ENCODE peak calls at places on chromosomes 13 and 19, in four cellular contexts. N, V, Z and X are unnamed samples.

GRCh38 chr19:55659822-55660221 is 5.0 kb downstream of the U2AF2 start:
- DNase-seq in V (no peak), Z (no peak), N (no peak), X (no peak)

GRCh38 chr19:51339687-51340656 is 2.0 kb downstream of the VSIG10L start:
- DNase-seq in Z (peak), N (peak), V (peak), X (peak)

GRCh38 chr19:13920524-13920923 is 14.5 kb downstream of the CC2D1A start:
- DNase-seq in Z (no peak), V (no peak), N (no peak), X (no peak)

GRCh38 chr13:79631260-79631659 is 150.3 kb downstream of the NDFIP2 start:
- DNase-seq in Z (no peak), V (no peak), N (no peak), X (no peak)

GRCh38 chr19:52198678-52199077 is 8.8 kb downstream of the PPP2R1A start:
- DNase-seq in N (no peak), Z (no peak), V (no peak), X (no peak)

GRCh38 chr19:29526730-29527499 is 1.1 kb downstream of the VSTM2B start:
- DNase-seq in Z (no peak), N (peak), V (peak), X (no peak)

GRCh38 chr13:46345400-46345799 is 41.7 kb downstream of the RUBCNL start:
- DNase-seq in V (no peak), N (no peak), Z (no peak), X (no peak)

GRCh38 chr19:2261438-2262172 is 5.4 kb upstream of the JSRP1 start:
- DNase-seq in Z (no peak), N (peak), V (peak), X (no peak)

GRCh38 chr19:47518139-47518538 is 3.3 kb upstream of the NAPA start:
- DNase-seq in N (no peak), Z (no peak), V (no peak), X (peak)

GRCh38 chr13:43146400-43146799 is 123.0 kb downstream of the DNAJC15 start:
- DNase-seq in Z (no peak), V (no peak), N (no peak), X (no peak)

GRCh38 chr19:2509096-2509495 is 33.2 kb downstream of the GADD45B start:
- DNase-seq in V (no peak), N (no peak), Z (no peak), X (no peak)

GRCh38 chr19:50896591-50897190 is 14.5 kb downstream of the KLK4 start:
- DNase-seq in V (no peak), N (peak), Z (peak), X (peak)

GRCh38 chr19:38057954-38058690 is 151.1 kb downstream of the SIPA1L3 start:
- DNase-seq in Z (peak), N (no peak), V (no peak), X (no peak)

GRCh38 chr13:78022164-78022877 is 103.7 kb upstream of the EDNRB start:
- DNase-seq in N (no peak), V (no peak), Z (no peak), X (peak)

GRCh38 chr19:45645631-45646344 is 6.6 kb upstream of the EML2 start:
- DNase-seq in Z (peak), V (peak), N (peak), X (peak)

GRCh38 chr13:53411443-53411842 is 382.8 kb downstream of the OLFM4 start:
- DNase-seq in N (no peak), V (no peak), Z (no peak), X (no peak)

GRCh38 chr13:43232144-43232840 is 208.9 kb downstream of the DNAJC15 start:
- DNase-seq in Z (no peak), N (no peak), V (no peak), X (no peak)

DNA sequence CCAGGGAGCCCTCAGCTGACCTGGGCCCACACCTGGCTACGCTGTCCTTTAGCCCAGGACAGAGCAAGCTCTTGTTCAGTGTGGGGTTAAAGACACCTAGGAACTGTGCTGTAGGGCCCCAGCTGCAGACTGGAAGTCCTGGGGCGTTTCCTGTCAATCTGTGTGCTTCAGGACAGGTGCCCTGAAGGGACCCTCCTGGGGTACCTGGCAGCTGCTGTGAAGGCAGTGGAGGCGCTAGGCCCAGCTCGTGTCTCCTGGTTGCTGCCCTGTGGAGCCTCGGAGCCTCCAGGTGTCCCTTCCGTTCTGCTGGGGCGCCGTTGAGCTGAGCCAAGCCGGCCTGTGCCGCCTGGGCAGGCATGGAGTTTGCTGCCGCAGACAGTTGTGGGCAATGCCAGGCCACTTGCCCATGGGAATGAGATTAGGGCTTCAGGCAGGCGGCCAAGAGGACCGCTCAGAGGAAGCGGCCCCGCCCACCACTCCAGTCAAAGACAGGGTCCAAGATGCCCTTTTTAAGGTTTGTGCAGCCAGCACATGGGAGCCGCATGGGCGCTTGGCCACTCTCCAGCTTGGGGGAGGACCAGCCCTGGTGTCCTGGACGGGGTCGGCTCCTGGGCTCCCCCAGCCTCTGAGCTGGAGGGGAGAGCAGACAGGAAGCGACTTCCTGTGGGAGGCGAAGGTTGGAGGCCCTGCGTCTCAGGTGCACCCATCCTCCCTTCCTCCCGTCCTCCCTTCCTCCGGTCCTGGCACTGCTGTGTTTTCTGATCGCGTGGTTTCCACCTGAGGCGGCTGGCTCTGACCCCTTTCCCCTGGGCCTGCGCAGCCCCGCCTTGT is 4.0 kb downstream of the PTBP1 start:
- DNase-seq in N (no peak), Z (no peak), V (no peak), X (no peak)
- TF ChIP-seq CBFB in N (no peak), Z (no peak), V (no peak), X (no peak)

DNA sequence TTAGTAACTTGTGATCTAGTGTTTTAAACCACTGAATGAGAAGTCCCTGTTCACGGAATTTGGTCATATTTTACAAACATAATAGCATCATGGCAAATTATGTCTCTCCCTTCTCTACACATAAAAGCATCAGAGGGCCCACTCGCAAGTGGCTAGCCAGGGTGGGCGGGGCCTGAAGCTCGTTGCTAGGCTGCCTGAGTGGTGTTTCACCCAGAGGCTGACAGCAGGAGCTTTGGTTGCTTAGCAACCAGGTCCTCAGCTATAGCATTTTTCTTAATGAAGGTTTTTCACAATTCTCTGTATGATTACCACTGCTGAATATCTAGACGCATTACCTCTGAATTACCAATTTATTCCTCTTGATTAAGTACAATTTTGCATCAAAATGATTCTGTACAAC is 126.5 kb downstream of the NALCN start:
- DNase-seq in V (peak), N (no peak), Z (no peak), X (no peak)
- TF ChIP-seq CBFB in V (no peak), N (no peak), Z (no peak), X (no peak)

GRCh38 chr13:113305208-113305607 is 8.2 kb downstream of the LAMP1 start:
- DNase-seq in V (no peak), N (no peak), Z (no peak), X (no peak)
- TF ChIP-seq CBFB in V (no peak), N (no peak), Z (no peak), X (no peak)

GRCh38 chr19:41649827-41650226 is 23.0 kb upstream of the CEACAM4 start:
- DNase-seq in N (no peak), V (no peak), Z (no peak), X (no peak)

GRCh38 chr19:41641879-41642485 is 15.1 kb upstream of the CEACAM4 start:
- DNase-seq in Z (peak), V (peak), N (peak), X (peak)

GRCh38 chr19:41646589-41647204 is 19.8 kb upstream of the CEACAM4 start:
- DNase-seq in Z (no peak), V (peak), N (peak), X (no peak)
- TF ChIP-seq CBFB in Z (no peak), V (no peak), N (no peak), X (no peak)

DNA sequence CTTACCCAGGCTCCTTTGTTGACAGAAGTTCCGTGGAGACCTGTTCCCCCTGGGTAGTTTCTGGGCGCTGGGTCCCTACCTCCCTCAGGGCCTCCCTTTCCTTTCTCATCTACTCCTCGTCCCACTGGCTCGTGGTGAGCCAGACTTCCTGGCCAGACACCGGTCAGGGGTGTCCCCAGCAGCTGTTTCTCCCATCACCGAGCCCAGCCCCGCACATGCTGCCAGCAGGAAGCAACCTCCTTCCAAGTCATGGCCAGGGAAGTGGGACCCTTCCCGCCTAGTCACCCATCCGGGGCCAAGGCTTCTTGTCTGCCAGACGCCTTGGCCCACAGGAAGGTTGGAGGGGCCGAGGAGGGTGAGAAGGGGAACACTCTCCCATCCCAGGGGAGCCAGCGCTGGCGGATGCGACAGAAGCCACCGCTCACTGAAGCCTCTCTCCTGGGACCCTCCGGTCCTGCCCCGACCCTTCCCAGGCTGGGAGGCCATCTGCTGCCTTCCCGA is 5.7 kb downstream of the PAK4 start:
- DNase-seq in Z (no peak), V (no peak), N (no peak), X (no peak)
- TF ChIP-seq CBFB in Z (no peak), V (no peak), N (no peak), X (no peak)

DNA sequence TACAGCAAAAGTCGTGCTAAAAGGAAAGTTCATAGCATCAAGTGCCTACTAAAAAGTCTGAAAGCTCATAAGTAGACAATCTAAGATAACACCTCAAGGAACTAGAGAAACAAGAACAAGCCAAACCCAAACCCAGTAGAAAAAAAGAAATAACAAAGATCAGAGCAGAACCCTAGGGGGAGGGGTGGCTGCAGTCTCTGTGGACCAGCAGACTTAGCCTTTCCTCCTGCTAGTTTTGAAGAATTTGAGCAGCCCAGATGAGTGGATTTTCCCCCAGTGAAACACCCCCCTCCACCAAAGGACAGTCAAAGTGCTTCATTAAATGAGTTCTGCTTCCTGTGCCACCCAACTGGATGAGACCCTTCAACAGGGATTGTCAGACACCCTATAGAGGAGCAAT is 2.6 kb upstream of the ZNF486 start:
- DNase-seq in V (no peak), Z (no peak), N (no peak), X (no peak)
- TF ChIP-seq CBFB in V (no peak), Z (no peak), N (no peak), X (no peak)

GRCh38 chr13:98233127-98233526 is 56.1 kb upstream of the RNF113B start:
- DNase-seq in Z (no peak), V (no peak), N (no peak), X (no peak)
- TF ChIP-seq CBFB in Z (no peak), V (no peak), N (no peak), X (no peak)

DNA sequence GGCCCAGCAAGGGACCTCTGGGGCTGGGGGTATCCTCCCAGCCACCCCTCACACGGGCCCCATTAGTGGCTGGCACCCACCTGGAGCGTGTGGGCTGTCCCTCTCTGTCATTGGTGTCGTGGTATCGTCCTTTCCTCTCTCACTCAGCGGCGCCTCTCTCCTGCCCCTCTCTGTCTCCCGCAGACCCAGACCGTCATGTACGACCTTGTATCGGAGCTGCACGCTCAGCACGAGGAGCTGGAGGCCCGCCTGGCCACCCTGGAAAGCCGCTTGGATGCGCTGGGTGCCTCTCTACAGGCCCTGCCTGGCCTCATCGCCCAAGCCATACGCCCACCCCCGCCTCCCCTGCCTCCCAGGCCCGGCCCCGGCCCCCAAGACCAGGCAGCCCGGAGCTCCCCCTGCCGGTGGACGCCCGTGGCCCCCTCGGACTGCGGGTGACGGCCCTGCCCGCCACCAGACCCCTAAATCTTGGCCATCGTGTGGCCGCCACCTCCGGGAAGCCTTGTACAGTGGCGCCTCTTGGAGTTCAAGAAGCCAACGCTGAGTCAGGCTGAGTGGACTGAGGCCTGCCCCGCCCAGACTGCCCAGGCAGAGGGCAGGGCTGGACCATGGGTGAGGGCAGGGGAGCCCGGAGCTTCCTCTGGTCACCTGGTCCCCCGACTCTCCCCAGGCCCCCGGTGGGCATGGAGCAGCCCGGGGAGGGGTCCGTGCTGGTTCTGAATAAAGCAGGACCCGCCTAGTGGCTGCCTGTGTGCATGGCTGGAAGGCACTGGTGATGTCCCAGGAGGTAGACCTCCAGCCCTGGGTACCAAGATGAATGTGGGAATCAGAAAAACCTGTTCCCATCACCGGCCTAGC is 9.8 kb upstream of the ARRDC2 start:
- DNase-seq in Z (peak), V (peak), N (peak), X (no peak)
- TF ChIP-seq CBFB in Z (no peak), V (no peak), N (no peak), X (no peak)